ENCODE peak calls at places on chromosomes 13 and 19, in five cellular contexts. One of them, this sample, is unnamed.

GRCh38 chr13:29922896-29923295 is 72.5 kb upstream of the UBL3 start:
- DNase-seq in mammary epithelial cell: peak
- DNase-seq in Peyer's patch: no peak
- DNase-seq in lower lobe of right lung: no peak
- DNase-seq in colonic mucosa: no peak
- DNase-seq in this sample: no peak

GRCh38 chr13:24075137-24075975 is 85.2 kb upstream of the SPATA13 start:
- DNase-seq in mammary epithelial cell: no peak
- DNase-seq in Peyer's patch: no peak
- DNase-seq in lower lobe of right lung: no peak
- DNase-seq in colonic mucosa: no peak
- DNase-seq in this sample: no peak

GRCh38 chr19:35029737-35030256 is 473 bp upstream of the SCN1B start:
- DNase-seq in mammary epithelial cell: peak
- DNase-seq in Peyer's patch: no peak
- DNase-seq in lower lobe of right lung: no peak
- DNase-seq in colonic mucosa: no peak
- DNase-seq in this sample: no peak

GRCh38 chr13:59374720-59375119 is 789.0 kb downstream of the DIAPH3 start:
- DNase-seq in mammary epithelial cell: no peak
- DNase-seq in Peyer's patch: no peak
- DNase-seq in lower lobe of right lung: no peak
- DNase-seq in colonic mucosa: no peak
- DNase-seq in this sample: no peak

GRCh38 chr13:20160346-20161274 is at the start of gene GJA3:
- DNase-seq in mammary epithelial cell: peak
- DNase-seq in Peyer's patch: peak
- DNase-seq in lower lobe of right lung: no peak
- DNase-seq in colonic mucosa: no peak
- DNase-seq in this sample: peak

GRCh38 chr13:77026255-77026782 is 640 bp downstream of the FBXL3 start:
- DNase-seq in mammary epithelial cell: peak
- DNase-seq in Peyer's patch: peak
- DNase-seq in lower lobe of right lung: peak
- DNase-seq in colonic mucosa: peak
- DNase-seq in this sample: peak

GRCh38 chr13:113539822-113540221 is 44.7 kb upstream of the TFDP1 start:
- DNase-seq in mammary epithelial cell: no peak
- DNase-seq in Peyer's patch: no peak
- DNase-seq in lower lobe of right lung: no peak
- DNase-seq in colonic mucosa: no peak
- DNase-seq in this sample: no peak

GRCh38 chr19:19451429-19452240 is 46.2 kb downstream of the GATAD2A start:
- DNase-seq in mammary epithelial cell: no peak
- DNase-seq in Peyer's patch: no peak
- DNase-seq in lower lobe of right lung: no peak
- DNase-seq in colonic mucosa: no peak
- DNase-seq in this sample: no peak

GRCh38 chr13:21075303-21076264 is 14.2 kb upstream of the LATS2 start:
- DNase-seq in mammary epithelial cell: no peak
- DNase-seq in Peyer's patch: no peak
- DNase-seq in lower lobe of right lung: peak
- DNase-seq in colonic mucosa: no peak
- DNase-seq in this sample: no peak

GRCh38 chr13:39957868-39958676 is 302.6 kb downstream of the COG6 start:
- DNase-seq in mammary epithelial cell: no peak
- DNase-seq in Peyer's patch: no peak
- DNase-seq in lower lobe of right lung: no peak
- DNase-seq in colonic mucosa: no peak
- DNase-seq in this sample: no peak

GRCh38 chr19:7618366-7618765 is 11.0 kb downstream of the XAB2 start:
- DNase-seq in mammary epithelial cell: no peak
- DNase-seq in Peyer's patch: no peak
- DNase-seq in lower lobe of right lung: no peak
- DNase-seq in colonic mucosa: peak
- DNase-seq in this sample: no peak

GRCh38 chr13:91719033-91719432 is 320.6 kb downstream of the GPC5 start:
- DNase-seq in mammary epithelial cell: no peak
- DNase-seq in Peyer's patch: no peak
- DNase-seq in lower lobe of right lung: no peak
- DNase-seq in colonic mucosa: no peak
- DNase-seq in this sample: no peak

GRCh38 chr19:18660051-18660910 is 23.2 kb upstream of the CRTC1 start:
- DNase-seq in mammary epithelial cell: no peak
- DNase-seq in Peyer's patch: no peak
- DNase-seq in lower lobe of right lung: peak
- DNase-seq in colonic mucosa: no peak
- DNase-seq in this sample: no peak

GRCh38 chr13:34458756-34459462 is 483.2 kb upstream of the NBEA start:
- DNase-seq in mammary epithelial cell: no peak
- DNase-seq in Peyer's patch: no peak
- DNase-seq in lower lobe of right lung: no peak
- DNase-seq in colonic mucosa: no peak
- DNase-seq in this sample: no peak

GRCh38 chr19:11814707-11815050 is 606 bp downstream of the ZNF440 start:
- DNase-seq in mammary epithelial cell: peak
- DNase-seq in Peyer's patch: no peak
- DNase-seq in lower lobe of right lung: no peak
- DNase-seq in colonic mucosa: peak
- DNase-seq in this sample: peak

GRCh38 chr19:11964858-11965645 is at the start of gene ZNF763:
- DNase-seq in mammary epithelial cell: peak
- DNase-seq in Peyer's patch: peak
- DNase-seq in lower lobe of right lung: peak
- DNase-seq in colonic mucosa: peak
- DNase-seq in this sample: peak

GRCh38 chr19:15297416-15298224 is 34.7 kb downstream of the BRD4 start:
- DNase-seq in mammary epithelial cell: peak
- DNase-seq in Peyer's patch: no peak
- DNase-seq in lower lobe of right lung: no peak
- DNase-seq in colonic mucosa: peak
- DNase-seq in this sample: peak

GRCh38 chr19:29758863-29759262 is 43.8 kb upstream of the C19orf12 start:
- DNase-seq in mammary epithelial cell: no peak
- DNase-seq in Peyer's patch: no peak
- DNase-seq in lower lobe of right lung: no peak
- DNase-seq in colonic mucosa: no peak
- DNase-seq in this sample: no peak

DNA sequence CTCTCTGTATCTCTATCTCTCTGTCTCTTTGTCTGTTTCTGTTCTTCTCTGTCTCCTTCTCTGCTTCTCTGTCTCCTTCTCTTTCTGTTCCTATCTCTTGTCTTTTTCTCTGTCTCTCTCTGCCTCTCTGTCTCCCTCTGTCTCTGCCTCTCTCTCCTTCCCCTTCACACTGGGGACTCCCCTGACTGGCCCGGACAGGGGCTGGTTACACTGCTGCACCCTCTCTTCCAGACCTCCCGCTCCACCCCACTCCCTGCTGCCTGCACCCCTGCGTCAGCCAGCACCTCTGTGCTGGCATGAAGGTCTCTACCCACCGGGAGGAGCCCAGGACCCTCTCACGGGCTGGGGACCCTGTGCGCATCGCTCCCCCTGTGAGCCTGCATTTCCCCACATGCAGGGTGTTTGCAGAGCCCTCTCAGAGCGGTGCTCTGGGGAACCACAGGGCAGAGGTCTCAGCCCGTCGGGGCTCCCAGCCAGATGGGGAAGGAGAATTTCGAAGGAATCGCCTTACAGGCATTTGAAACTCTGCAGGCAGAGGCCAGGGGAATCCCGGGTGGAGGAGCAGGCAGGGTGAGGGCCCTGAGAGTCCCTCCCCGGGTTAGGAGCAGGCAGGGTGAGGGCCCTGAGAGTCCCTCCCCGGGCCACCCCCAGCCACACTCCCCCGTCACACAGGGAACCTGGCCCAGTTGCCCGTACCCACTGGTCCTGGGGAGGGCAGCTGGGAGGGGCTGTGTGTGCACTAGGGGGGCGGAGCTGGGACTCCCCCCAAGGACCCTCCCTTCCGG is 16.1 kb upstream of the TCF3 start:
- DNase-seq in mammary epithelial cell: no peak
- DNase-seq in Peyer's patch: peak
- DNase-seq in lower lobe of right lung: peak
- DNase-seq in colonic mucosa: no peak
- DNase-seq in this sample: no peak
- H3K27ac ChIP-seq in mammary epithelial cell: no peak
- H3K27ac ChIP-seq in Peyer's patch: peak
- H3K27ac ChIP-seq in lower lobe of right lung: no peak
- H3K27ac ChIP-seq in colonic mucosa: no peak
- H3K27ac ChIP-seq in this sample: no peak

GRCh38 chr19:31185261-31185660 is 164.0 kb downstream of the TSHZ3 start:
- DNase-seq in mammary epithelial cell: no peak
- DNase-seq in Peyer's patch: no peak
- DNase-seq in lower lobe of right lung: no peak
- DNase-seq in colonic mucosa: no peak
- DNase-seq in this sample: no peak
- TF ChIP-seq CTCF in mammary epithelial cell: no peak
- TF ChIP-seq CTCF in Peyer's patch: no peak
- TF ChIP-seq CTCF in lower lobe of right lung: no peak
- TF ChIP-seq CTCF in colonic mucosa: no peak
- TF ChIP-seq CTCF in this sample: no peak

DNA sequence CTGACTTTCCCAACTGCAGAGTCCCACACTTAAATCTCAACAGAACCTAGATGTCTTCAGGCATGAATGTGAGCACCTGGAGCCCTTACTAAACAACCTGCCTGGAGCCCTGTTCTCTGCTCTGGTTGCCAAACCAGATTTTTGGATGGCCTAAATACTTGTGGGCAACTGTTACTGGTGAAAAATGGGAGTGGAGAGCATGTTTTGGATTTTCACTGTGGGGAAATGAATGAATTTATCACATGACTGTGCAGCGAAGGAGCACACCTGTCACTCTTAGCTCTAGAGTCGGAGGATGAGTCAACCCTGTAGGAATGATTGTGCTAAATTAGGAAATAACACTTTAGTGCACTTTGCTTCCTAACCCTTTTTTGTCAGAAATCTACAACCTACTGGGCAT is 30.3 kb downstream of the SHISA2 start:
- DNase-seq in mammary epithelial cell: peak
- DNase-seq in Peyer's patch: no peak
- DNase-seq in lower lobe of right lung: no peak
- DNase-seq in colonic mucosa: no peak
- DNase-seq in this sample: peak
- H3K27ac ChIP-seq in mammary epithelial cell: no peak
- H3K27ac ChIP-seq in Peyer's patch: no peak
- H3K27ac ChIP-seq in lower lobe of right lung: no peak
- H3K27ac ChIP-seq in colonic mucosa: no peak
- H3K27ac ChIP-seq in this sample: no peak

GRCh38 chr13:38582133-38582532 is 104.7 kb upstream of the FREM2 start:
- DNase-seq in mammary epithelial cell: peak
- DNase-seq in Peyer's patch: no peak
- DNase-seq in lower lobe of right lung: no peak
- DNase-seq in colonic mucosa: peak
- DNase-seq in this sample: peak
- TF ChIP-seq CTCF in mammary epithelial cell: peak
- TF ChIP-seq CTCF in Peyer's patch: peak
- TF ChIP-seq CTCF in lower lobe of right lung: peak
- TF ChIP-seq CTCF in colonic mucosa: peak
- TF ChIP-seq CTCF in this sample: peak

DNA sequence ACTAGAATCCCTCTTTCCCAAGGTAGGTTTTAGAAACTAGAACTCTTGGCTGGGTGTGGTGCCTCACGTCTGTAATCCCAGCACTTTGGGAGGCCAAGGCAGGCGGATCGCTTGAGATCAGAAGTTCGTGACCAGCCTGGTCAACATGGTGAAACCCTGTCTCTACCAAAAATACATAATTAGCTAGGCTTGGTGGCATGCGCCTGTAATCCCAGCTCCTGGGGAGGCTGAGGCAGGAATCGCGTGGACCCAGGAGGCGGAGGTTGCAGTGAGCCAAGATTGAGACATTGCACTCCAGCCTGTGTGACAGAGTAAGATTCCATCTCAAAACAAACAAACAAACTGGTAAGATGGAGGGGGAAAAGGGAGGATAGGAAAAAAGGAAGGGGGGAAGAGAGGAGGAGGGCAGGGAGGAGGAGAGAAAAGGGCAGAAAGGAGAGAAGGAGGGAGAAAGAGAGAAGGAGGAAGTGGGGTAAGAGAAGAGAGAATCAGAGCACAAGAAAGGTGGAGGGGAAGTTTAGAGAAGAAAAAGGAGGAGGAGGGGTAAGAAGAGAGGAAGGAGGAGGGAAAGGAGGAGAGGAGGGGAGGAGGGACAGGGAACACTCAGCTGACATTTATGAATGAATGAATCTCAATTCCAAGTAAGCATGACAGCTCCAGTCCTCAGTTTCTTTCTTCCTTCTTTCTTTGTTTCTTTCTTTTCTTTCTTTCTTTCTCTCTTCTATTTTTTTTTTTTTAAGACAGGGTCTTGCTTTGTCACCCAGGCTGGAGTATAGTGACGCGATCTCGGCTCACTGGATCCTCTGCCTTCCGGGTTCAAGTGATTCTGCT is 2.6 kb upstream of the SLC27A1 start:
- DNase-seq in mammary epithelial cell: no peak
- DNase-seq in Peyer's patch: no peak
- DNase-seq in lower lobe of right lung: no peak
- DNase-seq in colonic mucosa: no peak
- DNase-seq in this sample: no peak
- H3K27ac ChIP-seq in mammary epithelial cell: no peak
- H3K27ac ChIP-seq in Peyer's patch: no peak
- H3K27ac ChIP-seq in lower lobe of right lung: peak
- H3K27ac ChIP-seq in colonic mucosa: no peak
- H3K27ac ChIP-seq in this sample: peak

GRCh38 chr19:13363954-13364353 is 142.3 kb downstream of the CACNA1A start:
- DNase-seq in mammary epithelial cell: no peak
- DNase-seq in Peyer's patch: no peak
- DNase-seq in lower lobe of right lung: no peak
- DNase-seq in colonic mucosa: no peak
- DNase-seq in this sample: no peak

GRCh38 chr19:13370948-13371347 is 135.3 kb downstream of the CACNA1A start:
- DNase-seq in mammary epithelial cell: no peak
- DNase-seq in Peyer's patch: no peak
- DNase-seq in lower lobe of right lung: no peak
- DNase-seq in colonic mucosa: no peak
- DNase-seq in this sample: no peak

GRCh38 chr19:13363235-13363634 is 143.0 kb downstream of the CACNA1A start:
- DNase-seq in mammary epithelial cell: no peak
- DNase-seq in Peyer's patch: no peak
- DNase-seq in lower lobe of right lung: no peak
- DNase-seq in colonic mucosa: no peak
- DNase-seq in this sample: no peak

DNA sequence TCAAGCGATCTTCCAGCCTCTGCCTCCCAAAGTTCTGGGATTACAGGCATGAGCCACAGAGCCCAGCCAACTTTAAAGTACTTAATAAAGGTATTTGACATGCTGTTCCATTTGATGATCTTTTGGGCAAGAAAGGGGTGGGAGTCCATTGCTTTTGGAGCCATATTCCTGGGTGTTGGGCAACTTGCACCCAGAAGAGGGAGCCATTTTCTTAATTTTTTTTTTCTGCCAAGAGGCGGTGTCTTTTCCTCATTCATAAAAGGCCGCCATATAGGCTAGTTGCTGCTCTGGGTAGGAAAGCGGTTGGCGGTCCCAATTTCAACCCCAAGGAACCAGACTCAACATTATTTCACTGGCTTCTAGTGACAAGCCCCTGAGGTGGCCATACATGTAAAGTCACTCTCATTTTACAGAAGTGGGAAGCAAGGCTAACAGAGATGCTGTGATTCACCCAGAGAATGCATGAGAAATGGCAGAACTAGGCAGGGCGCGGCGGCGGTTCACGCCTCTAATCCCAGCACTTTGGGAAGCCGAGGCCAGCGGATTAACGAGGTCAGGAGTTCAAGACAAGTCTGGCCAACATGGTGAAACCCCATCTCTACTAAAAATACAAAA is 139.6 kb downstream of the CACNA1A start:
- DNase-seq in mammary epithelial cell: peak
- DNase-seq in Peyer's patch: no peak
- DNase-seq in lower lobe of right lung: no peak
- DNase-seq in colonic mucosa: no peak
- DNase-seq in this sample: peak
- TF ChIP-seq CTCF in mammary epithelial cell: peak
- TF ChIP-seq CTCF in Peyer's patch: no peak
- TF ChIP-seq CTCF in lower lobe of right lung: no peak
- TF ChIP-seq CTCF in colonic mucosa: no peak
- TF ChIP-seq CTCF in this sample: peak